ENCODE peak calls at places on chromosomes 13 and 19, in six cellular contexts. H is activated CD4-positive, alpha-beta T cell treated with anti-CD3 and anti-CD28 coated beads for 36 hours; O is germinal center; B is GM03348; G is HTR-8/SVneo; L is effector memory CD4-positive, alpha-beta T cell. K is an unnamed sample.

GRCh38 chr13:45769072-45769471 is 67.0 kb downstream of the CBY2 start:
- DNase-seq in B (no peak), L (no peak), G (no peak), O (no peak), H (no peak), K (no peak)

GRCh38 chr13:94662274-94662945 is 49.9 kb downstream of the SOX21 start:
- DNase-seq in B (no peak), G (no peak), L (no peak), O (no peak), H (no peak), K (no peak)

GRCh38 chr13:79290595-79291244 is 115.3 kb downstream of the RBM26 start:
- DNase-seq in G (no peak), B (no peak), H (no peak), O (no peak), L (no peak), K (no peak)

GRCh38 chr13:111663505-111663904 is 343.1 kb downstream of the TEX29 start:
- DNase-seq in H (no peak), B (no peak), L (no peak), G (no peak), O (no peak), K (no peak)

GRCh38 chr13:26372747-26373146 is 118.8 kb downstream of the CDK8 start:
- DNase-seq in H (no peak), B (no peak), O (no peak), L (no peak), G (no peak), K (no peak)

GRCh38 chr19:42081584-42082258 is 5.8 kb downstream of the ZNF574 start:
- DNase-seq in O (peak), B (peak), L (no peak), G (peak), H (peak), K (no peak)

GRCh38 chr13:19766637-19767036 is 16.1 kb downstream of the PSPC1 start:
- DNase-seq in H (no peak), L (no peak), O (no peak), B (no peak), G (no peak), K (no peak)

GRCh38 chr19:38848299-38849146 is 1.3 kb downstream of the HNRNPL start:
- DNase-seq in H (peak), G (no peak), O (no peak), B (peak), L (no peak), K (no peak)

GRCh38 chr19:53521373-53522202 is 16.4 kb upstream of the ZNF331 start:
- DNase-seq in G (no peak), O (peak), H (peak), B (no peak), L (no peak), K (no peak)

GRCh38 chr19:17026041-17026658 is 460 bp downstream of the CPAMD8 start:
- DNase-seq in L (no peak), O (peak), G (no peak), H (no peak), B (no peak), K (no peak)

GRCh38 chr19:1465191-1466016 is 13.6 kb downstream of the C19orf25 start:
- DNase-seq in L (no peak), G (no peak), O (no peak), B (peak), H (peak), K (no peak)

GRCh38 chr19:4539169-4539696 is 603 bp downstream of the LRG1 start:
- DNase-seq in O (no peak), H (no peak), B (no peak), L (no peak), G (no peak), K (no peak)

GRCh38 chr19:13959962-13960862 is 7.9 kb downstream of the DCAF15 start:
- DNase-seq in G (peak), B (peak), O (no peak), H (peak), L (no peak), K (no peak)

GRCh38 chr19:46271488-46272197 is 25.2 kb upstream of the HIF3A start:
- DNase-seq in H (peak), O (no peak), B (peak), L (no peak), G (peak), K (peak)

GRCh38 chr19:36524617-36525016 is 3.5 kb downstream of the ZNF260 start:
- DNase-seq in L (no peak), B (no peak), O (no peak), H (no peak), G (no peak), K (no peak)

GRCh38 chr19:6161271-6161850 is 25.9 kb downstream of the ACSBG2 start:
- DNase-seq in L (peak), G (no peak), B (no peak), O (peak), H (peak), K (no peak)

GRCh38 chr19:36508325-36508724 is 19.0 kb upstream of the ZNF566 start:
- DNase-seq in H (no peak), B (no peak), O (no peak), L (no peak), G (no peak), K (no peak)

GRCh38 chr19:30228113-30228725 is 144.0 kb upstream of the ZNF536 start:
- DNase-seq in G (no peak), H (no peak), B (peak), O (no peak), L (no peak), K (no peak)

GRCh38 chr13:93709511-93710244 is 483.1 kb downstream of the GPC6 start:
- DNase-seq in G (no peak), O (no peak), L (no peak), B (no peak), H (no peak), K (no peak)